ENCODE peak calls at places on chromosomes 4 and X, in six cellular contexts. E is RWPE1, T is HFFc6, G is MCF 10A, P is GM20000, K is adrenal gland. C is an unnamed sample.

GRCh38 chrX:77431227-77431626 is 16.0 kb upstream of the FGF16 start:
- DNase-seq in K (peak; percentile 51), G (peak; percentile 28), T (peak; percentile 38), P (no peak), E (no peak), C (peak; percentile 37)

GRCh38 chr4:139910106-139910505 is 243.9 kb downstream of the MAML3 start:
- DNase-seq in G (no peak), E (no peak), K (no peak), P (no peak), T (no peak), C (no peak)

GRCh38 chr4:110371016-110371795 is 104.7 kb upstream of the ENPEP start:
- DNase-seq in E (no peak), K (no peak), G (no peak), T (no peak), P (no peak), C (no peak)

GRCh38 chrX:150942958-150943594 is 40.1 kb upstream of the HMGB3 start:
- DNase-seq in P (no peak), G (no peak), K (no peak), E (no peak), T (no peak), C (no peak)

GRCh38 chr4:161929966-161930365 is 233.8 kb downstream of the FSTL5 start:
- DNase-seq in G (no peak), T (no peak), P (no peak), K (no peak), E (no peak), C (no peak)

GRCh38 chr4:111064342-111064993 is 441.6 kb upstream of the PITX2 start:
- DNase-seq in G (peak; percentile 94), K (no peak), E (no peak), P (no peak), T (peak; percentile 93), C (no peak)

GRCh38 chr4:183636488-183636887 is 22.5 kb downstream of the RWDD4 start:
- DNase-seq in G (peak; percentile 11), P (no peak), T (no peak), K (no peak), E (no peak), C (no peak)

GRCh38 chr4:140924761-140925392 is 168.7 kb upstream of the TBC1D9 start:
- DNase-seq in G (no peak), K (no peak), P (no peak), E (no peak), T (no peak), C (no peak)

GRCh38 chr4:53702334-53703266 is 111.3 kb upstream of the LNX1 start:
- DNase-seq in K (peak; percentile 91), P (peak; percentile 36), G (peak; percentile 92), T (peak; percentile 52), E (peak; percentile 49), C (peak; percentile 21)

GRCh38 chr4:182207806-182208483 is 35.3 kb upstream of the TENM3 start:
- DNase-seq in G (peak; percentile 87), E (peak; percentile 77), T (peak; percentile 88), K (no peak), P (no peak), C (no peak)

GRCh38 chrX:9522756-9523155 is 57.9 kb downstream of the TBL1X start:
- DNase-seq in P (no peak), E (no peak), K (no peak), G (no peak), T (no peak), C (no peak)

GRCh38 chr4:139735381-139736256 is 70.0 kb downstream of the MGST2 start:
- DNase-seq in T (no peak), E (no peak), P (peak; percentile 63), G (no peak), K (peak; percentile 71), C (peak; percentile 83)

GRCh38 chr4:139764686-139765085 is 99.1 kb downstream of the MGST2 start:
- DNase-seq in G (no peak), T (no peak), E (no peak), K (no peak), P (no peak), C (no peak)

GRCh38 chr4:3074846-3075651 is 568 bp downstream of the HTT start:
- DNase-seq in G (peak; percentile 54), T (peak; percentile 58), K (peak; percentile 80), P (peak; percentile 63), E (peak; percentile 54), C (peak; percentile 78)

GRCh38 chrX:119672252-119672825 is 20.6 kb downstream of the SEPTIN6 start:
- DNase-seq in K (no peak), E (no peak), G (peak; percentile 43), P (no peak), T (no peak), C (no peak)

GRCh38 chrX:43822015-43822414 is 60.2 kb downstream of the MAOB start:
- DNase-seq in K (no peak), T (no peak), E (peak; percentile 17), G (peak; percentile 48), P (no peak), C (no peak)

GRCh38 chrX:44239036-44239435 is 104.4 kb downstream of the EFHC2 start:
- DNase-seq in G (no peak), K (no peak), T (no peak), E (no peak), P (no peak), C (no peak)

GRCh38 chrX:45592067-45592466 is 391.4 kb upstream of the DIPK2B start:
- DNase-seq in T (no peak), E (no peak), G (no peak), P (no peak), K (peak; percentile 51), C (no peak)

GRCh38 chr4:158259955-158260575 is 49.8 kb downstream of the TMEM144 start:
- DNase-seq in P (no peak), E (no peak), T (peak; percentile 29), K (no peak), G (peak; percentile 56), C (no peak)

GRCh38 chr4:56937262-56937661 is 29.6 kb downstream of the REST start:
- DNase-seq in P (no peak), E (peak; percentile 78), K (peak; percentile 44), T (peak; percentile 82), G (peak; percentile 73), C (no peak)

GRCh38 chr4:170398228-170398627 is 308.5 kb upstream of the AADAT start:
- DNase-seq in G (peak; percentile 9), E (no peak), T (no peak), K (no peak), P (no peak), C (no peak)

GRCh38 chr4:120156115-120156718 is 89.6 kb upstream of the MAD2L1 start:
- DNase-seq in K (no peak), T (peak; percentile 57), P (peak; percentile 24), E (peak; percentile 29), G (peak; percentile 75), C (no peak)

GRCh38 chr4:48908687-48909086 is 2.1 kb upstream of the OCIAD2 start:
- DNase-seq in K (no peak), T (no peak), G (no peak), P (no peak), E (no peak), C (no peak)

GRCh38 chr4:11297627-11298026 is 131.1 kb downstream of the HS3ST1 start:
- DNase-seq in T (no peak), P (no peak), K (no peak), G (no peak), E (no peak), C (no peak)

GRCh38 chr4:72418458-72418857 is 150.6 kb downstream of the ADAMTS3 start:
- DNase-seq in P (no peak), T (peak; percentile 55), K (peak; percentile 87), G (peak; percentile 78), E (peak; percentile 20), C (no peak)

GRCh38 chr4:32102941-32103340 is 1382.8 kb downstream of the PCDH7 start:
- DNase-seq in P (no peak), K (no peak), E (no peak), T (no peak), G (no peak), C (no peak)

GRCh38 chrX:68823413-68824151 is 5.2 kb upstream of the EFNB1 start:
- DNase-seq in G (no peak), E (no peak), T (no peak), K (no peak), P (no peak), C (no peak)

GRCh38 chr4:140851032-140851636 is 94.9 kb upstream of the TBC1D9 start:
- DNase-seq in P (peak; percentile 62), T (peak; percentile 56), K (peak; percentile 66), G (peak; percentile 79), E (peak; percentile 64), C (no peak)

GRCh38 chr4:142976482-142976881 is 130.4 kb upstream of the INPP4B start:
- DNase-seq in P (no peak), E (no peak), K (no peak), T (no peak), G (no peak), C (no peak)

GRCh38 chr4:2545321-2546013 is 9.0 kb downstream of the FAM193A start:
- DNase-seq in K (no peak), P (no peak), E (no peak), T (no peak), G (no peak), C (no peak)

GRCh38 chr4:18608910-18609525 is 587.5 kb upstream of the LCORL start:
- DNase-seq in G (no peak), K (no peak), P (no peak), T (no peak), E (no peak), C (no peak)
- TF ChIP-seq CTCF in G (no peak), K (no peak), P (no peak), T (no peak), E (no peak), C (no peak)

GRCh38 chr4:77697860-77698599 is 92.4 kb downstream of the CXCL13 start:
- DNase-seq in E (peak; percentile 60), G (peak; percentile 73), P (peak; percentile 5), T (peak; percentile 71), K (no peak), C (no peak)

GRCh38 chr4:77695769-77696168 is 90.1 kb downstream of the CXCL13 start:
- DNase-seq in G (peak; percentile 94), P (no peak), E (peak; percentile 95), T (peak; percentile 90), K (no peak), C (no peak)

GRCh38 chr4:77701111-77701510 is 95.5 kb downstream of the CXCL13 start:
- DNase-seq in T (no peak), E (no peak), P (no peak), G (no peak), K (no peak), C (no peak)

GRCh38 chr4:77699731-77700210 is 94.2 kb downstream of the CXCL13 start:
- DNase-seq in K (no peak), T (peak; percentile 75), G (peak; percentile 68), P (no peak), E (peak; percentile 66), C (peak; percentile 38)
- TF ChIP-seq CTCF in K (no peak), T (peak; percentile 42), G (no peak), P (no peak), E (no peak), C (peak; percentile 24)

GRCh38 chr4:92091335-92091734 is 212.4 kb upstream of the GRID2 start:
- DNase-seq in P (no peak), T (no peak), E (no peak), K (no peak), G (no peak), C (peak; percentile 20)
- TF ChIP-seq CTCF in P (no peak), T (no peak), E (no peak), K (no peak), G (no peak), C (peak; percentile 48)

DNA sequence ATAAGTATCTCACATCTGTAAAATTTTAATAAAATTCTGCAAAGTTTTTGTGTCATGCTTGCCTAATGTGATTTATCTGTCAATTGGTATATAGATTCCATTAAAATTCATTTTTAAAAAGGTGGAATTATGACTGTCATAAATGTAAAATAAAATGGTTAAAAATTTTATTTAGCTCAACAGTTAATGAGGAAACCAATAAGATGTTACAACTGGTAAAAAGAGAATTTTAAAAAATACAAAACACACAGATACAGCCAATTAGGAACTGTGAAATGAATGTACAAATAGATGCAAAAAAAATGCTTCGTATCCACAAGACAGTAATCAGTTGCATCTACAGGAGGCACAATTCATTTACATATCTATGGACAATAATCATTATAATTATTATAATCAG is 297.6 kb downstream of the IL1RAPL1 start:
- DNase-seq in G (no peak), P (no peak), T (no peak), K (no peak), E (no peak), C (no peak)
- TF ChIP-seq CTCF in G (no peak), P (no peak), T (no peak), K (no peak), E (no peak), C (no peak)